ENCODE peak calls at places on chromosomes 12 and 14, in five cellular contexts. B, G, L, V and M are unnamed samples. For H3K36me3 and H3K9me3, the result is how much of the 10 kb centered on the place peaks cover.

GRCh38 chr12:124713436-124714082 is 146.1 kb upstream of the NCOR2 start:
- DNase-seq in B (peak), G (peak), L (no peak), V (peak), M (no peak)

GRCh38 chr12:48773686-48774085 is 15.2 kb downstream of the ADCY6 start:
- DNase-seq in B (no peak), G (no peak), L (no peak), V (no peak), M (no peak)

GRCh38 chr14:24398298-24398942 is 383 bp upstream of the NYNRIN start:
- DNase-seq in B (no peak), G (peak), L (peak), V (peak), M (no peak)

GRCh38 chr14:97120204-97121120 is 323.3 kb downstream of the VRK1 start:
- DNase-seq in B (no peak), G (no peak), L (no peak), V (no peak), M (no peak)

GRCh38 chr12:112350593-112351592 is 31.3 kb downstream of the HECTD4 start:
- DNase-seq in B (no peak), G (no peak), L (no peak), V (no peak), M (no peak)

GRCh38 chr12:3795800-3796133 is 42.9 kb upstream of the CRACR2A start:
- DNase-seq in B (no peak), G (no peak), L (no peak), V (no peak), M (no peak)

GRCh38 chr14:86388216-86388615 is 858.3 kb downstream of the FLRT2 start:
- DNase-seq in B (no peak), G (no peak), L (no peak), V (no peak), M (no peak)

GRCh38 chr12:1880876-1881275 is 37.6 kb downstream of the CACNA2D4 start:
- DNase-seq in B (no peak), G (no peak), L (no peak), V (no peak), M (no peak)

GRCh38 chr14:85417396-85417795 is 112.5 kb upstream of the FLRT2 start:
- DNase-seq in B (no peak), G (no peak), L (no peak), V (no peak), M (no peak)

DNA sequence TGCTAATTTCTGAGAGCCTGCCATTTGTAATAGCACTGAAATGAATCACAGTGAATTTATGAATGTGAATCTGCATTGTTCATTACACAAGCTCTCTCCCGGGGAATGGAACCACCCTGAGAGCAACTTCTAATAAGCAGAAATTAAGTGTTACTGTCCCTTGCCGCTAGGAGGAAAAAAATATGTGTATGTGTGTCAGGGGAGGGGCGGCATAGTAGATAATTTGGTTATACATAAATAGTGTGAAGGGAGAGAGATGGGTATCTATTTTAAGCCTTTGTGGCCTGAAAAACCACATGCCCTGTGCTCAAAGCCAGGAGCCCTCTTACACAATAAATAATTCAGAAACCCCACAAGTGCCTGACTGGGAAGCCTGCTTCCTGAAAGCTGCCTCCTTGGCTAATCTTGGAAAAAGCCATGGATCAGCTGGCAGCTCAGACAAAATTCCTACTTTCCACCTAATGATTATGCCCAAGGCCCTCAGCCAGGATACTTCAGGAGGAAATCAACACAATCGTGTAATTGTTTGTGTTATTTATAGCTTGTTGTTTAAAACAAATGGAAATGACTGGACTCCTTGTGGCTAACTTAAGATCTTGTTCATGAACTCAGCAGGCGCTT is 366.2 kb upstream of the KITLG start:
- DNase-seq in B (no peak), G (no peak), L (no peak), V (no peak), M (no peak)
- TF ChIP-seq CTCF in B (no peak), G (no peak), L (peak), V (no peak), M (no peak)

DNA sequence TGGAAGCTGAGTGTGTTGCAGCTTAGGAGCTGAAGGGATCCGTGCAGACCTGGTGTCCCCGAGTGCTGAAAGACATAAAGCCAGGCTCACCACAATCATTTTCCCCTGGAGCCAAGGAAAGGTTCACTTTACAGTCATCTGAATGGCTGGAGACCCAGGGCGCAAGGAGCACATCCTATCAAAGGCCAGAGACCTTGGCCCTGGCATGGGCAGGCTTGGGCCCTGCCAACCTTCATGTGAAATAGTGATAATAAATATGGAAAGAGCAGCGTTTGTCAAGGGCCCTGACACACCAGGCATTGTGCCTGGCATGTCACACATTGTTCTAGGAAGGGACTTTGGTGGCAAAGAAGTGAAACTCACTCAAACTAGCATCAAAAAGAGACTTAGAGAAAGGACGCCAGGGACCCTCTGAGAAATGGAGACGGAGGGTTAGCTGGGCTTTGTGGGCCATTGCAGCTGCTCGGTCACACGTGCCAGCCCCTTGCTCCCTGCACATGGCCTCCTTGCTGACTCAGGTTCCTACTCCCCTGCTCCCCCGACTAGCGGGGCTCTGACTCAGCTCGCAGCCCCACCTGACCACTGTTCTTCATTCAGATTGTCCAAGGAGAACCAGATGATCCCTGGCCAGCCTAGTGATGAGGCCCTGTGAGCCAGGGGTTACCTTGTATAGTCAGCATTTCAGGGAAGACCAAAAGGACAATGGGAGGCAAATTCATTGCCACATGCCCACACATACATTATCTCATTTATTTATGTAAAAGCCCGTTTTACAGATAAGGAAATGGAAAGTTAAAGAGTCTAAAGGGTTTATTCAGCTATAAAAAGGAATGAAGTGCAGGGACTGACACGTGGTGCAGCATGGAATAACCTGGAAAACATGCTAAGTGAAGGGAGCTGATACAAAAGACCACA is 103.6 kb downstream of the LGMN start:
- DNase-seq in B (no peak), G (no peak), L (no peak), V (no peak), M (no peak)
- H3K36me3 ChIP-seq in B (under half), G (under half), L (under half), V (under half), M (under half)

DNA sequence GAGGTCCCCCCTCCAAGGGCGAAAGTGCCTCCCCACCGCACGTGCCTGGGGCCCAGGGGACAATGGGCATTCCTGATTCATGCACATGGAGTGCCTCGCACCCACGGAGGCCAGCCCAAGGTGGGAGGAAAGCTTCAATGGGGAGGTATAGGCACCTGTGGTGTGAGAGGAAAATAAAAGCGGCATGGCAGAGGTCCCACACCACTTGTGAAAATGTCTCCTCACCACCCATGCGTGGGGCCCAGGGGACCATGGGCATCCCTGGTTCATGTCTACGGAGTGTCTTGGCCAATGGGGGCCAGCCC is 384.7 kb downstream of the ALG10 start:
- DNase-seq in B (no peak), G (no peak), L (no peak), V (peak), M (no peak)
- H3K9me3 ChIP-seq in B (half or more), G (under half), L (under half), V (under half), M (half or more)

DNA sequence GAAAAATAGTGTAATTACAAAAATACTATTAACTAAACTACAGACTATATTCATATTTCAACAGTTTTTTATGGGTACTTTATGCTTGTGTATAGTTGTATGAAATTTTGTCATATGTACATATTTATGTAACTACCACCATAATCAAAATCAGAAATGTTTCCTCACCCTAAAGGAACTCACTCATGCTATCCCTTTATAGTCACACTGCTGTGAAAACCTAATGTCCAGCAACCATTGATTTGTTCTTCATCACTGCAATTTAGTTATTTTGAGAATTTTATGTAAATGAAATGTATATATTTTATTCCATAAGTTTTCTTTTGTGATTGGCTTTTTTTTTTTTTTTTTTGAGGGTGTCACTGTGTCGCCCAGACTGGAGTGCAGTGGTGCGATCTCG is 278.9 kb upstream of the SLC16A7 start:
- DNase-seq in B (no peak), G (no peak), L (no peak), V (no peak), M (no peak)
- TF ChIP-seq CTCF in B (no peak), G (no peak), L (no peak), V (no peak), M (no peak)

GRCh38 chr14:103001651-103002396 is 55.5 kb downstream of the CDC42BPB start:
- DNase-seq in B (no peak), G (no peak), L (no peak), V (no peak), M (no peak)
- H3K36me3 ChIP-seq in B (under half), G (under half), L (under half), V (under half), M (under half)